ENCODE peak calls at places on chromosome 1, in five cellular contexts. X is lower leg skin, T is AG09319, V is GM23338, O is neural progenitor cell. F is an unnamed sample.

GRCh38 chr1:230427477-230427876 is 1.3 kb upstream of the PGBD5 start:
- DNase-seq in X (no peak), O (no peak), T (no peak), V (no peak), F (no peak)

GRCh38 chr1:103162360-103162759 is 54.0 kb upstream of the COL11A1 start:
- DNase-seq in O (no peak), T (no peak), X (no peak), V (no peak), F (no peak)

GRCh38 chr1:93200086-93200620 is 19.6 kb downstream of the CCDC18 start:
- DNase-seq in X (no peak), V (no peak), O (no peak), T (no peak), F (no peak)

GRCh38 chr1:201711811-201712210 is 117.1 kb upstream of the IPO9 start:
- DNase-seq in X (no peak), T (no peak), V (no peak), O (no peak), F (no peak)

GRCh38 chr1:87953732-87954344 is 625.2 kb downstream of the LMO4 start:
- DNase-seq in X (peak; percentile 53), O (peak; percentile 69), T (peak; percentile 28), V (peak; percentile 80), F (peak; percentile 75)

GRCh38 chr1:86788300-86789206 is 84.2 kb downstream of the SH3GLB1 start:
- DNase-seq in V (no peak), T (peak; percentile 86), X (peak; percentile 62), O (no peak), F (no peak)

GRCh38 chr1:87902830-87903614 is 574.3 kb downstream of the LMO4 start:
- DNase-seq in T (no peak), V (no peak), X (peak; percentile 22), O (peak; percentile 23), F (no peak)

GRCh38 chr1:119873166-119874025 is 22.9 kb downstream of the ADAM30 start:
- DNase-seq in X (no peak), T (no peak), V (no peak), O (no peak), F (no peak)

GRCh38 chr1:204509186-204509635 is 7.0 kb upstream of the MDM4 start:
- DNase-seq in V (no peak), T (no peak), X (no peak), O (no peak), F (peak; percentile 64)

GRCh38 chr1:232209357-232209756 is 420.6 kb downstream of the SIPA1L2 start:
- DNase-seq in T (no peak), O (no peak), X (no peak), V (no peak), F (no peak)

GRCh38 chr1:185864889-185865288 is 130.7 kb downstream of the HMCN1 start:
- DNase-seq in X (no peak), O (no peak), T (peak; percentile 44), V (no peak), F (no peak)

GRCh38 chr1:201053155-201053860 is 29.8 kb upstream of the KIF21B start:
- DNase-seq in T (no peak), O (no peak), X (no peak), V (peak; percentile 62), F (peak; percentile 20)

GRCh38 chr1:27003745-27004470 is 8.7 kb downstream of the TENT5B start:
- DNase-seq in T (no peak), X (no peak), V (peak; percentile 50), O (no peak), F (no peak)

GRCh38 chr1:206477110-206477509 is 6.8 kb downstream of the IKBKE start:
- DNase-seq in X (no peak), V (no peak), T (no peak), O (no peak), F (no peak)

GRCh38 chr1:47875831-47876586 is 121.2 kb downstream of the TRABD2B start:
- DNase-seq in X (no peak), T (no peak), O (no peak), V (no peak), F (peak; percentile 31)

GRCh38 chr1:40662151-40662550 is 3.3 kb downstream of the RIMS3 start:
- DNase-seq in O (no peak), T (no peak), V (no peak), X (no peak), F (no peak)

GRCh38 chr1:162756523-162756922 is 34.0 kb upstream of the HSD17B7 start:
- DNase-seq in O (no peak), T (no peak), V (no peak), X (no peak), F (no peak)

GRCh38 chr1:160800142-160800541 is 4.2 kb downstream of the LY9 start:
- DNase-seq in X (no peak), V (no peak), T (no peak), O (no peak), F (no peak)

GRCh38 chr1:15623435-15623834 is 6.2 kb downstream of the DDI2 start:
- DNase-seq in T (no peak), V (no peak), O (no peak), X (no peak), F (no peak)

GRCh38 chr1:224846119-224846907 is 83.2 kb upstream of the DNAH14 start:
- DNase-seq in X (no peak), O (no peak), V (peak; percentile 47), T (no peak), F (no peak)

GRCh38 chr1:224850446-224850845 is 79.0 kb upstream of the DNAH14 start:
- DNase-seq in T (no peak), X (no peak), O (no peak), V (no peak), F (no peak)

GRCh38 chr1:224852901-224853568 is 76.4 kb upstream of the DNAH14 start:
- DNase-seq in X (no peak), T (peak; percentile 35), V (peak; percentile 67), O (peak; percentile 45), F (no peak)

GRCh38 chr1:224851850-224852261 is 77.6 kb upstream of the DNAH14 start:
- DNase-seq in O (no peak), X (no peak), T (no peak), V (peak; percentile 48), F (no peak)

DNA sequence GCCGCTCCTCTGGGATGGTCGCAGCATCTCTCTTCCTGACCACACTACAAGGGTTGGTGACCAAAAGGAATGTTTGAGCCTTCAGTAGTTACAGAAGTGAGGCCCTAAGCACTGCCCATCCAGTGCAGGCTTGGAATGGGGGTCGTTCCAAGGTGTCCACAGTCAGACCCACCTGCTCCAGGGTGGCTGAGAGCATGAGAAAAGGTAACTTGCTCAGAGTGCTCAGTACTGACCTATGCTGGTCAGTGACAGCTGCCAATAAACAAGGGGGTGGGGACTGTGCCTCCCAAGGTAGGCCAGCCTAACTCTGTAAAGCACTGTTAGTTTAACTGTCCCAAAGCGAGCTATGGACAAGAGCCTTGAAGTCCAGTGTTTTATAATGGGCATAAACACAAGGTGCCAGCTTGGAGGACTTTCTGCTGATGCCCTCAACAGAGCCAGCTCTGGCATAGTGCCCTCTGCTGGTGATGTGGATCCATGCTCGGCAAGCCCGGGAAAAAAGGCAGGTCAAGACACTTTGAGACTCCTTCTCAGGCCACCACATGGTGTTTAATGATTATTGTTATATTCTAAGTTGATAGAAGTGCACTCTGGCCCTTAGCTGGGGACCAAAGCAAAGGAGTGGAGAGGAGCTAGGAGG is 78.1 kb upstream of the DNAH14 start:
- DNase-seq in O (peak; percentile 73), T (peak; percentile 28), V (peak; percentile 79), X (peak; percentile 30), F (peak; percentile 76)
- TF ChIP-seq CTCF in O (peak; percentile 83), T (peak; percentile 84), V (peak; percentile 92), X (no peak), F (peak; percentile 63)

GRCh38 chr1:67648582-67649326 is 36.2 kb upstream of the GADD45A start:
- DNase-seq in V (peak; percentile 50), T (no peak), O (no peak), X (no peak), F (no peak)
- TF ChIP-seq CTCF in V (peak; percentile 66), T (no peak), O (peak; percentile 15), X (no peak), F (no peak)

GRCh38 chr1:34292472-34292871 is 115.8 kb downstream of the C1orf94 start:
- DNase-seq in T (no peak), O (peak; percentile 65), V (peak; percentile 23), X (no peak), F (no peak)
- TF ChIP-seq CTCF in T (no peak), O (peak; percentile 50), V (peak; percentile 58), X (no peak), F (no peak)

GRCh38 chr1:17627239-17628052 is 87.9 kb downstream of the ARHGEF10L start:
- DNase-seq in V (no peak), O (no peak), T (no peak), X (no peak), F (no peak)
- TF ChIP-seq CTCF in V (peak; percentile 58), O (no peak), T (no peak), X (no peak), F (no peak)

GRCh38 chr1:90579212-90579802 is 137.8 kb downstream of the BARHL2 start:
- DNase-seq in O (peak; percentile 59), V (peak; percentile 74), X (no peak), T (peak; percentile 1), F (no peak)
- TF ChIP-seq CTCF in O (peak; percentile 75), V (peak; percentile 65), X (no peak), T (peak; percentile 45), F (peak; percentile 35)

DNA sequence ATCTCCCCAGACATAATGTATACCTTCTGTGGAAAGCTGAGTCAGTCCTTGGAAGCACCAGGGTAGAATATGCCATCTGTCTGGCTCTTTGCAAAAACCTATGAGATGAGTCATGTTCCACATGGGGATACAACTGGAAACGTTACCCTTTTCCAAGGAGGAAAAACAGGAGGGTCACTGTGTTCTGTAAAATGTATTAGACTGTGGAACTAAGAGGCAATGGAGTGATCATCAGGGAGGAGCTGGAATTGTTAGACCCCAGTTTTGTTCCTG is 16.1 kb upstream of the PSMD4 start:
- DNase-seq in O (no peak), X (no peak), T (peak; percentile 73), V (no peak), F (no peak)
- TF ChIP-seq CTCF in O (no peak), X (no peak), T (no peak), V (no peak), F (no peak)

GRCh38 chr1:30721311-30722174 is 1.8 kb downstream of the MATN1 start:
- DNase-seq in X (no peak), T (no peak), O (no peak), V (no peak), F (no peak)
- TF ChIP-seq CTCF in X (no peak), T (no peak), O (no peak), V (peak; percentile 2), F (no peak)

GRCh38 chr1:152112101-152112884 is 3.0 kb downstream of the TCHH start:
- DNase-seq in X (no peak), V (peak; percentile 58), O (peak; percentile 5), T (no peak), F (no peak)
- TF ChIP-seq CTCF in X (no peak), V (peak; percentile 2), O (no peak), T (no peak), F (no peak)